ENCODE peak calls at places on chromosomes 11 and 22, in five cellular contexts. One of them, this sample, is unnamed.

GRCh38 chr22:39348909-39349505 is 784 bp upstream of the SYNGR1 start:
- DNase-seq in lung: no peak
- DNase-seq in NCI-H446 treated with DMSO at 0.1 percent for 48 hours: peak; percentile 11
- DNase-seq in stimulated activated CD8-positive, alpha-beta memory T cell treated with anti-CD3 and anti-CD28 coated beads, Interleukin-7, amount 100 ng/mL, for 48 hours: no peak
- DNase-seq in dermis blood vessel endothelial cell: no peak
- DNase-seq in this sample: peak; percentile 37

GRCh38 chr11:75536786-75537629 is 11.3 kb upstream of the GDPD5 start:
- DNase-seq in lung: no peak
- DNase-seq in dermis blood vessel endothelial cell: peak; percentile 44
- DNase-seq in NCI-H446 treated with DMSO at 0.1 percent for 48 hours: no peak
- DNase-seq in stimulated activated CD8-positive, alpha-beta memory T cell treated with anti-CD3 and anti-CD28 coated beads, Interleukin-7, amount 100 ng/mL, for 48 hours: peak; percentile 72
- DNase-seq in this sample: no peak

GRCh38 chr22:43802897-43803495 is 9.1 kb downstream of the EFCAB6 start:
- DNase-seq in stimulated activated CD8-positive, alpha-beta memory T cell treated with anti-CD3 and anti-CD28 coated beads, Interleukin-7, amount 100 ng/mL, for 48 hours: no peak
- DNase-seq in lung: no peak
- DNase-seq in dermis blood vessel endothelial cell: no peak
- DNase-seq in NCI-H446 treated with DMSO at 0.1 percent for 48 hours: no peak
- DNase-seq in this sample: no peak

GRCh38 chr11:41309111-41309522 is 150.3 kb downstream of the LRRC4C start:
- DNase-seq in stimulated activated CD8-positive, alpha-beta memory T cell treated with anti-CD3 and anti-CD28 coated beads, Interleukin-7, amount 100 ng/mL, for 48 hours: no peak
- DNase-seq in lung: no peak
- DNase-seq in dermis blood vessel endothelial cell: no peak
- DNase-seq in NCI-H446 treated with DMSO at 0.1 percent for 48 hours: no peak
- DNase-seq in this sample: no peak

GRCh38 chr11:128471138-128471661 is 116.2 kb downstream of the ETS1 start:
- DNase-seq in lung: no peak
- DNase-seq in dermis blood vessel endothelial cell: no peak
- DNase-seq in stimulated activated CD8-positive, alpha-beta memory T cell treated with anti-CD3 and anti-CD28 coated beads, Interleukin-7, amount 100 ng/mL, for 48 hours: peak; percentile 65
- DNase-seq in NCI-H446 treated with DMSO at 0.1 percent for 48 hours: no peak
- DNase-seq in this sample: no peak

GRCh38 chr11:2519517-2519878 is 74.7 kb downstream of the KCNQ1 start:
- DNase-seq in NCI-H446 treated with DMSO at 0.1 percent for 48 hours: no peak
- DNase-seq in lung: no peak
- DNase-seq in dermis blood vessel endothelial cell: no peak
- DNase-seq in stimulated activated CD8-positive, alpha-beta memory T cell treated with anti-CD3 and anti-CD28 coated beads, Interleukin-7, amount 100 ng/mL, for 48 hours: no peak
- DNase-seq in this sample: no peak

GRCh38 chr22:30234786-30235470 is 11.6 kb downstream of the LIF start:
- DNase-seq in NCI-H446 treated with DMSO at 0.1 percent for 48 hours: peak; percentile 13
- DNase-seq in dermis blood vessel endothelial cell: no peak
- DNase-seq in stimulated activated CD8-positive, alpha-beta memory T cell treated with anti-CD3 and anti-CD28 coated beads, Interleukin-7, amount 100 ng/mL, for 48 hours: no peak
- DNase-seq in lung: peak; percentile 45
- DNase-seq in this sample: no peak

GRCh38 chr11:128040603-128041002 is 546.8 kb downstream of the ETS1 start:
- DNase-seq in dermis blood vessel endothelial cell: peak; percentile 24
- DNase-seq in stimulated activated CD8-positive, alpha-beta memory T cell treated with anti-CD3 and anti-CD28 coated beads, Interleukin-7, amount 100 ng/mL, for 48 hours: no peak
- DNase-seq in lung: no peak
- DNase-seq in NCI-H446 treated with DMSO at 0.1 percent for 48 hours: no peak
- DNase-seq in this sample: no peak

GRCh38 chr22:25966448-25966913 is 202.8 kb upstream of the SEZ6L start:
- DNase-seq in dermis blood vessel endothelial cell: no peak
- DNase-seq in NCI-H446 treated with DMSO at 0.1 percent for 48 hours: no peak
- DNase-seq in lung: no peak
- DNase-seq in stimulated activated CD8-positive, alpha-beta memory T cell treated with anti-CD3 and anti-CD28 coated beads, Interleukin-7, amount 100 ng/mL, for 48 hours: no peak
- DNase-seq in this sample: peak; percentile 72

GRCh38 chr11:11993814-11994213 is 14.6 kb downstream of the DKK3 start:
- DNase-seq in NCI-H446 treated with DMSO at 0.1 percent for 48 hours: no peak
- DNase-seq in lung: no peak
- DNase-seq in stimulated activated CD8-positive, alpha-beta memory T cell treated with anti-CD3 and anti-CD28 coated beads, Interleukin-7, amount 100 ng/mL, for 48 hours: no peak
- DNase-seq in dermis blood vessel endothelial cell: peak; percentile 75
- DNase-seq in this sample: peak; percentile 36

GRCh38 chr11:118522571-118523072 is 4.7 kb upstream of the TTC36 start:
- DNase-seq in lung: no peak
- DNase-seq in NCI-H446 treated with DMSO at 0.1 percent for 48 hours: no peak
- DNase-seq in dermis blood vessel endothelial cell: peak; percentile 64
- DNase-seq in stimulated activated CD8-positive, alpha-beta memory T cell treated with anti-CD3 and anti-CD28 coated beads, Interleukin-7, amount 100 ng/mL, for 48 hours: no peak
- DNase-seq in this sample: peak; percentile 52

GRCh38 chr11:20364412-20364792 is 888 bp downstream of the HTATIP2 start:
- DNase-seq in dermis blood vessel endothelial cell: no peak
- DNase-seq in NCI-H446 treated with DMSO at 0.1 percent for 48 hours: peak; percentile 38
- DNase-seq in stimulated activated CD8-positive, alpha-beta memory T cell treated with anti-CD3 and anti-CD28 coated beads, Interleukin-7, amount 100 ng/mL, for 48 hours: no peak
- DNase-seq in lung: no peak
- DNase-seq in this sample: no peak

GRCh38 chr22:23180893-23181762 is 819 bp downstream of the BCR start:
- DNase-seq in stimulated activated CD8-positive, alpha-beta memory T cell treated with anti-CD3 and anti-CD28 coated beads, Interleukin-7, amount 100 ng/mL, for 48 hours: no peak
- DNase-seq in lung: no peak
- DNase-seq in NCI-H446 treated with DMSO at 0.1 percent for 48 hours: no peak
- DNase-seq in dermis blood vessel endothelial cell: peak; percentile 33
- DNase-seq in this sample: peak; percentile 39

GRCh38 chr22:34403667-34404066 is 483.4 kb upstream of the LARGE1 start:
- DNase-seq in NCI-H446 treated with DMSO at 0.1 percent for 48 hours: no peak
- DNase-seq in lung: no peak
- DNase-seq in dermis blood vessel endothelial cell: no peak
- DNase-seq in stimulated activated CD8-positive, alpha-beta memory T cell treated with anti-CD3 and anti-CD28 coated beads, Interleukin-7, amount 100 ng/mL, for 48 hours: no peak
- DNase-seq in this sample: no peak

GRCh38 chr11:123757976-123758375 is 3.7 kb upstream of the OR6X1 start:
- DNase-seq in stimulated activated CD8-positive, alpha-beta memory T cell treated with anti-CD3 and anti-CD28 coated beads, Interleukin-7, amount 100 ng/mL, for 48 hours: no peak
- DNase-seq in NCI-H446 treated with DMSO at 0.1 percent for 48 hours: no peak
- DNase-seq in dermis blood vessel endothelial cell: no peak
- DNase-seq in lung: no peak
- DNase-seq in this sample: no peak

GRCh38 chr11:12315024-12315423 is 62.3 kb upstream of the PARVA start:
- DNase-seq in lung: no peak
- DNase-seq in NCI-H446 treated with DMSO at 0.1 percent for 48 hours: no peak
- DNase-seq in dermis blood vessel endothelial cell: no peak
- DNase-seq in stimulated activated CD8-positive, alpha-beta memory T cell treated with anti-CD3 and anti-CD28 coated beads, Interleukin-7, amount 100 ng/mL, for 48 hours: no peak
- DNase-seq in this sample: no peak

GRCh38 chr22:30294830-30295229 is 5.5 kb upstream of the CASTOR1 start:
- DNase-seq in dermis blood vessel endothelial cell: no peak
- DNase-seq in lung: no peak
- DNase-seq in stimulated activated CD8-positive, alpha-beta memory T cell treated with anti-CD3 and anti-CD28 coated beads, Interleukin-7, amount 100 ng/mL, for 48 hours: no peak
- DNase-seq in NCI-H446 treated with DMSO at 0.1 percent for 48 hours: no peak
- DNase-seq in this sample: no peak

GRCh38 chr11:113242060-113242459 is 72.3 kb upstream of the TTC12 start:
- DNase-seq in dermis blood vessel endothelial cell: no peak
- DNase-seq in stimulated activated CD8-positive, alpha-beta memory T cell treated with anti-CD3 and anti-CD28 coated beads, Interleukin-7, amount 100 ng/mL, for 48 hours: no peak
- DNase-seq in NCI-H446 treated with DMSO at 0.1 percent for 48 hours: no peak
- DNase-seq in lung: no peak
- DNase-seq in this sample: no peak

GRCh38 chr11:130131957-130132850 is 27.4 kb upstream of the ST14 start:
- DNase-seq in stimulated activated CD8-positive, alpha-beta memory T cell treated with anti-CD3 and anti-CD28 coated beads, Interleukin-7, amount 100 ng/mL, for 48 hours: no peak
- DNase-seq in NCI-H446 treated with DMSO at 0.1 percent for 48 hours: peak; percentile 33
- DNase-seq in dermis blood vessel endothelial cell: peak; percentile 87
- DNase-seq in lung: peak; percentile 64
- DNase-seq in this sample: peak; percentile 81

GRCh38 chr11:48210052-48210451 is 6.6 kb upstream of the OR4B1 start:
- DNase-seq in NCI-H446 treated with DMSO at 0.1 percent for 48 hours: no peak
- DNase-seq in lung: no peak
- DNase-seq in dermis blood vessel endothelial cell: peak; percentile 6
- DNase-seq in stimulated activated CD8-positive, alpha-beta memory T cell treated with anti-CD3 and anti-CD28 coated beads, Interleukin-7, amount 100 ng/mL, for 48 hours: no peak
- DNase-seq in this sample: peak; percentile 21

GRCh38 chr22:26592368-26593015 is 2.6 kb upstream of the TPST2 start:
- DNase-seq in NCI-H446 treated with DMSO at 0.1 percent for 48 hours: no peak
- DNase-seq in stimulated activated CD8-positive, alpha-beta memory T cell treated with anti-CD3 and anti-CD28 coated beads, Interleukin-7, amount 100 ng/mL, for 48 hours: no peak
- DNase-seq in dermis blood vessel endothelial cell: no peak
- DNase-seq in lung: no peak
- DNase-seq in this sample: no peak

GRCh38 chr11:5666396-5666780 is 18.5 kb downstream of the TRIM5 start:
- DNase-seq in NCI-H446 treated with DMSO at 0.1 percent for 48 hours: no peak
- DNase-seq in lung: no peak
- DNase-seq in stimulated activated CD8-positive, alpha-beta memory T cell treated with anti-CD3 and anti-CD28 coated beads, Interleukin-7, amount 100 ng/mL, for 48 hours: no peak
- DNase-seq in dermis blood vessel endothelial cell: no peak
- DNase-seq in this sample: no peak

GRCh38 chr11:88329563-88330250 is 7.8 kb downstream of the CTSC start:
- DNase-seq in lung: no peak
- DNase-seq in stimulated activated CD8-positive, alpha-beta memory T cell treated with anti-CD3 and anti-CD28 coated beads, Interleukin-7, amount 100 ng/mL, for 48 hours: no peak
- DNase-seq in NCI-H446 treated with DMSO at 0.1 percent for 48 hours: no peak
- DNase-seq in dermis blood vessel endothelial cell: no peak
- DNase-seq in this sample: no peak

GRCh38 chr11:119764108-119764874 is 35.3 kb upstream of the NECTIN1 start:
- DNase-seq in stimulated activated CD8-positive, alpha-beta memory T cell treated with anti-CD3 and anti-CD28 coated beads, Interleukin-7, amount 100 ng/mL, for 48 hours: no peak
- DNase-seq in NCI-H446 treated with DMSO at 0.1 percent for 48 hours: no peak
- DNase-seq in lung: peak; percentile 41
- DNase-seq in dermis blood vessel endothelial cell: no peak
- DNase-seq in this sample: no peak

GRCh38 chr11:111946499-111946898 is 9.4 kb downstream of the DIXDC1 start:
- DNase-seq in lung: no peak
- DNase-seq in stimulated activated CD8-positive, alpha-beta memory T cell treated with anti-CD3 and anti-CD28 coated beads, Interleukin-7, amount 100 ng/mL, for 48 hours: no peak
- DNase-seq in NCI-H446 treated with DMSO at 0.1 percent for 48 hours: no peak
- DNase-seq in dermis blood vessel endothelial cell: no peak
- DNase-seq in this sample: no peak

GRCh38 chr22:46813816-46814597 is 51.6 kb downstream of the TBC1D22A start:
- DNase-seq in stimulated activated CD8-positive, alpha-beta memory T cell treated with anti-CD3 and anti-CD28 coated beads, Interleukin-7, amount 100 ng/mL, for 48 hours: no peak
- DNase-seq in NCI-H446 treated with DMSO at 0.1 percent for 48 hours: no peak
- DNase-seq in lung: no peak
- DNase-seq in dermis blood vessel endothelial cell: peak; percentile 44
- DNase-seq in this sample: no peak

GRCh38 chr22:29231971-29232959 is 26.6 kb downstream of the EMID1 start:
- DNase-seq in NCI-H446 treated with DMSO at 0.1 percent for 48 hours: no peak
- DNase-seq in dermis blood vessel endothelial cell: peak; percentile 54
- DNase-seq in lung: no peak
- DNase-seq in stimulated activated CD8-positive, alpha-beta memory T cell treated with anti-CD3 and anti-CD28 coated beads, Interleukin-7, amount 100 ng/mL, for 48 hours: no peak
- DNase-seq in this sample: no peak

GRCh38 chr22:28009272-28009827 is 90.3 kb upstream of the PITPNB start:
- DNase-seq in lung: peak; percentile 81
- DNase-seq in stimulated activated CD8-positive, alpha-beta memory T cell treated with anti-CD3 and anti-CD28 coated beads, Interleukin-7, amount 100 ng/mL, for 48 hours: peak; percentile 45
- DNase-seq in dermis blood vessel endothelial cell: peak; percentile 88
- DNase-seq in NCI-H446 treated with DMSO at 0.1 percent for 48 hours: peak; percentile 66
- DNase-seq in this sample: peak; percentile 87

GRCh38 chr11:47987781-47988180 is 7.4 kb downstream of the PTPRJ start:
- DNase-seq in lung: no peak
- DNase-seq in dermis blood vessel endothelial cell: no peak
- DNase-seq in stimulated activated CD8-positive, alpha-beta memory T cell treated with anti-CD3 and anti-CD28 coated beads, Interleukin-7, amount 100 ng/mL, for 48 hours: no peak
- DNase-seq in NCI-H446 treated with DMSO at 0.1 percent for 48 hours: no peak
- DNase-seq in this sample: no peak

GRCh38 chr22:31288496-31289235 is 3.6 kb downstream of the PIK3IP1 start:
- DNase-seq in dermis blood vessel endothelial cell: no peak
- DNase-seq in NCI-H446 treated with DMSO at 0.1 percent for 48 hours: no peak
- DNase-seq in stimulated activated CD8-positive, alpha-beta memory T cell treated with anti-CD3 and anti-CD28 coated beads, Interleukin-7, amount 100 ng/mL, for 48 hours: no peak
- DNase-seq in lung: peak; percentile 52
- DNase-seq in this sample: no peak

GRCh38 chr11:47586043-47586442 is 435 bp upstream of the FAM180B start:
- DNase-seq in NCI-H446 treated with DMSO at 0.1 percent for 48 hours: no peak
- DNase-seq in lung: no peak
- DNase-seq in dermis blood vessel endothelial cell: no peak
- DNase-seq in stimulated activated CD8-positive, alpha-beta memory T cell treated with anti-CD3 and anti-CD28 coated beads, Interleukin-7, amount 100 ng/mL, for 48 hours: no peak
- DNase-seq in this sample: no peak

GRCh38 chr11:127843483-127844396 is 743.6 kb downstream of the ETS1 start:
- DNase-seq in stimulated activated CD8-positive, alpha-beta memory T cell treated with anti-CD3 and anti-CD28 coated beads, Interleukin-7, amount 100 ng/mL, for 48 hours: peak; percentile 54
- DNase-seq in NCI-H446 treated with DMSO at 0.1 percent for 48 hours: no peak
- DNase-seq in dermis blood vessel endothelial cell: peak; percentile 60
- DNase-seq in lung: peak; percentile 48
- DNase-seq in this sample: peak; percentile 80

GRCh38 chr11:124481365-124482323 is 36.1 kb upstream of the OR8B8 start:
- DNase-seq in stimulated activated CD8-positive, alpha-beta memory T cell treated with anti-CD3 and anti-CD28 coated beads, Interleukin-7, amount 100 ng/mL, for 48 hours: peak; percentile 1
- DNase-seq in NCI-H446 treated with DMSO at 0.1 percent for 48 hours: peak; percentile 19
- DNase-seq in dermis blood vessel endothelial cell: peak; percentile 63
- DNase-seq in lung: no peak
- DNase-seq in this sample: peak; percentile 96

GRCh38 chr22:26172389-26172990 is 3.2 kb downstream of the SEZ6L start:
- DNase-seq in stimulated activated CD8-positive, alpha-beta memory T cell treated with anti-CD3 and anti-CD28 coated beads, Interleukin-7, amount 100 ng/mL, for 48 hours: no peak
- DNase-seq in dermis blood vessel endothelial cell: peak; percentile 40
- DNase-seq in NCI-H446 treated with DMSO at 0.1 percent for 48 hours: peak; percentile 31
- DNase-seq in lung: no peak
- DNase-seq in this sample: peak; percentile 40

GRCh38 chr11:86983071-86983488 is 27.9 kb upstream of the FZD4 start:
- DNase-seq in stimulated activated CD8-positive, alpha-beta memory T cell treated with anti-CD3 and anti-CD28 coated beads, Interleukin-7, amount 100 ng/mL, for 48 hours: no peak
- DNase-seq in dermis blood vessel endothelial cell: peak; percentile 63
- DNase-seq in NCI-H446 treated with DMSO at 0.1 percent for 48 hours: no peak
- DNase-seq in lung: peak; percentile 42
- DNase-seq in this sample: no peak

This sample was measured in A673.